ENCODE peak calls at places on chromosomes 4 and X, in four cellular contexts. E is dermis microvascular lymphatic vessel endothelial cell, U is GM18507, D is kidney epithelial cell. L is an unnamed sample.

GRCh38 chr4:26334366-26334765 is 13.6 kb downstream of the RBPJ start:
- DNase-seq in E (no peak), U (no peak), D (no peak), L (no peak)

GRCh38 chr4:36320130-36320902 is 38.9 kb downstream of the DTHD1 start:
- DNase-seq in E (no peak), U (no peak), D (no peak), L (peak; percentile 54)

GRCh38 chr4:123510666-123511065 is 114.1 kb downstream of the SPRY1 start:
- DNase-seq in E (no peak), U (no peak), D (no peak), L (no peak)

GRCh38 chrX:119784747-119785446 is 6.5 kb downstream of the RPL39 start:
- DNase-seq in E (peak; percentile 43), U (no peak), D (no peak), L (no peak)

GRCh38 chr4:157992038-157992706 is 180.7 kb downstream of the GASK1B start:
- DNase-seq in E (peak; percentile 86), U (peak; percentile 2), D (no peak), L (no peak)

GRCh38 chr4:127518022-127518421 is 114.7 kb upstream of the INTU start:
- DNase-seq in E (no peak), U (no peak), D (no peak), L (no peak)

GRCh38 chrX:24694825-24695224 is 1.1 kb downstream of the POLA1 start:
- DNase-seq in E (peak; percentile 0), U (no peak), D (no peak), L (no peak)

GRCh38 chr4:163493643-163494359 is 689 bp upstream of the TMA16 start:
- DNase-seq in E (no peak), U (no peak), D (no peak), L (no peak)

GRCh38 chr4:8760561-8760960 is 111.1 kb downstream of the HMX1 start:
- DNase-seq in E (no peak), U (no peak), D (no peak), L (no peak)

GRCh38 chr4:78460368-78460767 is 91.2 kb upstream of the ANXA3 start:
- DNase-seq in E (no peak), U (no peak), D (no peak), L (no peak)

GRCh38 chrX:19566359-19567141 is 51.2 kb upstream of the MAP3K15 start:
- DNase-seq in E (peak; percentile 12), U (no peak), D (no peak), L (peak; percentile 24)

GRCh38 chr4:131288441-131288840 is 1860.7 kb upstream of the PCDH10 start:
- DNase-seq in E (no peak), U (no peak), D (no peak), L (no peak)

GRCh38 chr4:98290511-98290910 is 29.3 kb downstream of the RAP1GDS1 start:
- DNase-seq in E (no peak), U (no peak), D (no peak), L (no peak)

GRCh38 chrX:74179071-74179470 is 124.9 kb upstream of the ZCCHC13 start:
- DNase-seq in E (no peak), U (no peak), D (peak; percentile 34), L (no peak)

GRCh38 chr4:182880387-182881356 is 36.5 kb downstream of the DCTD start:
- DNase-seq in E (no peak), U (no peak), D (no peak), L (no peak)

L was measured in GM12878.